ENCODE peak calls at places on chromosome 7, in ten cellular contexts. R is NCI-H2029; E is CD4-positive, alpha-beta T cell; Q is stimulated activated CD8-positive, alpha-beta memory T cell treated with anti-CD3 and anti-CD28 coated beads, Interleukin-2, amount 100 ng/mL, for 1 hour; N is hepatocyte; V is dermis blood vessel endothelial cell; W is NCI-H1092 treated with DMSO at 0.1 percent for 48 hours; C is cardiac fibroblast; K is fibroblast of mammary gland; Y is mammary epithelial cell. M is an unnamed sample.

GRCh38 chr7:226281-226882 is 34.0 kb downstream of the FAM20C start:
- DNase-seq in R (no peak), E (no peak), Q (no peak), N (peak; percentile 49), V (no peak), W (no peak), C (peak; percentile 60), K (peak; percentile 79), Y (peak; percentile 16), M (no peak)

GRCh38 chr7:156544199-156544598 is 96.4 kb upstream of the RNF32 start:
- DNase-seq in R (no peak), E (no peak), Q (no peak), N (no peak), V (no peak), W (no peak), C (no peak), K (no peak), Y (no peak), M (no peak)

GRCh38 chr7:136213012-136213411 is 235.9 kb upstream of the MTPN start:
- DNase-seq in R (no peak), E (no peak), Q (no peak), N (no peak), V (no peak), W (no peak), C (no peak), K (no peak), Y (no peak), M (no peak)

GRCh38 chr7:26855421-26855820 is 9.0 kb downstream of the SKAP2 start:
- DNase-seq in R (no peak), E (no peak), Q (no peak), N (no peak), V (no peak), W (no peak), C (no peak), K (no peak), Y (peak; percentile 47), M (peak; percentile 12)

GRCh38 chr7:5595545-5596045 is 172.0 kb upstream of the TNRC18 start:
- DNase-seq in R (no peak), E (no peak), Q (no peak), N (peak; percentile 39), V (no peak), W (no peak), C (peak; percentile 71), K (peak; percentile 84), Y (peak; percentile 78), M (no peak)

GRCh38 chr7:125670926-125671572 is 741.4 kb upstream of the POT1 start:
- DNase-seq in R (no peak), E (no peak), Q (no peak), N (peak; percentile 34), V (peak; percentile 65), W (peak; percentile 55), C (peak; percentile 60), K (peak; percentile 20), Y (peak; percentile 3), M (peak; percentile 3)

GRCh38 chr7:128161466-128162125 is 79.5 kb upstream of the LEP start:
- DNase-seq in R (no peak), E (no peak), Q (no peak), N (no peak), V (no peak), W (no peak), C (no peak), K (no peak), Y (peak; percentile 62), M (no peak)

GRCh38 chr7:134755422-134756022 is 23.9 kb upstream of the CALD1 start:
- DNase-seq in R (no peak), E (peak; percentile 31), Q (no peak), N (peak; percentile 42), V (peak; percentile 62), W (no peak), C (peak; percentile 65), K (peak; percentile 47), Y (no peak), M (peak; percentile 58)

GRCh38 chr7:38781991-38782390 is 127.0 kb downstream of the VPS41 start:
- DNase-seq in R (no peak), E (no peak), Q (no peak), N (no peak), V (no peak), W (peak; percentile 66), C (no peak), K (no peak), Y (no peak), M (no peak)

GRCh38 chr7:122305475-122306319 is 1.1 kb upstream of the FEZF1 start:
- DNase-seq in R (peak; percentile 36), E (no peak), Q (no peak), N (peak; percentile 27), V (peak; percentile 29), W (peak; percentile 64), C (no peak), K (no peak), Y (no peak), M (no peak)

GRCh38 chr7:137606061-137606674 is 240.6 kb downstream of the DGKI start:
- DNase-seq in R (no peak), E (no peak), Q (no peak), N (peak; percentile 77), V (peak; percentile 72), W (peak; percentile 46), C (peak; percentile 84), K (peak; percentile 71), Y (peak; percentile 25), M (peak; percentile 60)

GRCh38 chr7:47227762-47228177 is 354.1 kb downstream of the TNS3 start:
- DNase-seq in R (no peak), E (no peak), Q (no peak), N (peak; percentile 49), V (no peak), W (no peak), C (peak; percentile 68), K (peak; percentile 75), Y (peak; percentile 65), M (no peak)

GRCh38 chr7:157302314-157302711 is 34.5 kb upstream of the DNAJB6 start:
- DNase-seq in R (peak; percentile 88), E (peak; percentile 85), Q (peak; percentile 75), N (no peak), V (peak; percentile 57), W (peak; percentile 50), C (no peak), K (no peak), Y (peak; percentile 42), M (peak; percentile 84)

GRCh38 chr7:100171087-100171681 is 2.8 kb upstream of the GAL3ST4 start:
- DNase-seq in R (no peak), E (no peak), Q (no peak), N (peak; percentile 53), V (no peak), W (no peak), C (no peak), K (no peak), Y (no peak), M (no peak)

GRCh38 chr7:115782716-115783460 is 247.7 kb downstream of the TFEC start:
- DNase-seq in R (peak; percentile 6), E (no peak), Q (no peak), N (peak; percentile 30), V (peak; percentile 2), W (peak; percentile 77), C (no peak), K (peak; percentile 8), Y (no peak), M (no peak)

GRCh38 chr7:98238976-98239375 is 13.1 kb downstream of the TECPR1 start:
- DNase-seq in R (no peak), E (no peak), Q (no peak), N (no peak), V (no peak), W (no peak), C (peak; percentile 59), K (no peak), Y (no peak), M (no peak)

GRCh38 chr7:13778967-13779366 is 210.5 kb downstream of the ETV1 start:
- DNase-seq in R (no peak), E (no peak), Q (no peak), N (no peak), V (peak; percentile 40), W (no peak), C (peak; percentile 51), K (peak; percentile 25), Y (peak; percentile 71), M (no peak)

GRCh38 chr7:19284596-19285300 is 139.5 kb upstream of the FERD3L start:
- DNase-seq in R (no peak), E (no peak), Q (no peak), N (no peak), V (no peak), W (no peak), C (peak; percentile 86), K (peak; percentile 30), Y (peak; percentile 2), M (no peak)

GRCh38 chr7:33888206-33888605 is 17.1 kb upstream of the BMPER start:
- DNase-seq in R (no peak), E (no peak), Q (no peak), N (no peak), V (no peak), W (no peak), C (no peak), K (no peak), Y (peak; percentile 83), M (no peak)

GRCh38 chr7:31098606-31099360 is 46.7 kb downstream of the ADCYAP1R1 start:
- DNase-seq in R (no peak), E (no peak), Q (no peak), N (no peak), V (no peak), W (no peak), C (no peak), K (no peak), Y (no peak), M (no peak)

GRCh38 chr7:33722383-33723096 is 182.8 kb upstream of the BMPER start:
- DNase-seq in R (no peak), E (no peak), Q (no peak), N (peak; percentile 73), V (peak; percentile 79), W (no peak), C (peak; percentile 74), K (peak; percentile 78), Y (peak; percentile 95), M (peak; percentile 67)

GRCh38 chr7:104341545-104341944 is 13.1 kb downstream of the LHFPL3 start:
- DNase-seq in R (no peak), E (no peak), Q (no peak), N (peak; percentile 29), V (peak; percentile 17), W (peak; percentile 60), C (no peak), K (peak; percentile 4), Y (no peak), M (no peak)

GRCh38 chr7:141397236-141398163 is 153.7 kb upstream of the AGK start:
- DNase-seq in R (no peak), E (no peak), Q (no peak), N (no peak), V (no peak), W (no peak), C (no peak), K (no peak), Y (no peak), M (no peak)

GRCh38 chr7:31492086-31492485 is 21.8 kb upstream of the ITPRID1 start:
- DNase-seq in R (no peak), E (no peak), Q (no peak), N (no peak), V (no peak), W (no peak), C (no peak), K (no peak), Y (no peak), M (no peak)

GRCh38 chr7:15609287-15609686 is 47.5 kb upstream of the AGMO start:
- DNase-seq in R (peak; percentile 3), E (no peak), Q (no peak), N (no peak), V (no peak), W (no peak), C (no peak), K (no peak), Y (no peak), M (no peak)

GRCh38 chr7:80934286-80934685 is 15.4 kb upstream of the SEMA3C start:
- DNase-seq in R (no peak), E (no peak), Q (no peak), N (no peak), V (no peak), W (no peak), C (peak; percentile 72), K (no peak), Y (peak; percentile 48), M (no peak)

GRCh38 chr7:128056901-128057300 is 25.7 kb upstream of the LRRC4 start:
- DNase-seq in R (no peak), E (no peak), Q (no peak), N (peak; percentile 25), V (no peak), W (no peak), C (peak; percentile 86), K (peak; percentile 55), Y (no peak), M (no peak)

GRCh38 chr7:121558288-121558687 is 162.2 kb upstream of the FAM3C start:
- DNase-seq in R (no peak), E (no peak), Q (no peak), N (no peak), V (no peak), W (no peak), C (no peak), K (no peak), Y (no peak), M (no peak)